ENCODE peak calls at places on chromosome 9, in four cellular contexts. Q is H1, K is GM12878, P is HepG2. B is an unnamed sample.

GRCh38 chr9:90368241-90368640 is 274.4 kb downstream of the DIRAS2 start:
- DNase-seq in Q (no peak), K (no peak), P (no peak), B (no peak)

GRCh38 chr9:75876999-75877647 is 13.3 kb upstream of the PCSK5 start:
- DNase-seq in Q (no peak), K (no peak), P (no peak), B (no peak)

GRCh38 chr9:121991305-121991661 is 101.8 kb downstream of the TTLL11 start:
- DNase-seq in Q (no peak), K (no peak), P (no peak), B (no peak)

GRCh38 chr9:75979362-75979761 is 88.9 kb downstream of the PCSK5 start:
- DNase-seq in Q (no peak), K (no peak), P (peak), B (no peak)

GRCh38 chr9:94717656-94718225 is 8.8 kb upstream of the AOPEP start:
- DNase-seq in Q (no peak), K (no peak), P (no peak), B (no peak)

GRCh38 chr9:137670391-137671195 is 51.8 kb downstream of the EHMT1 start:
- DNase-seq in Q (peak), K (no peak), P (peak), B (peak)

GRCh38 chr9:131423171-131423581 is 29.3 kb downstream of the PRRC2B start:
- DNase-seq in Q (no peak), K (peak), P (no peak), B (no peak)

GRCh38 chr9:89718176-89718575 is 113.4 kb downstream of the GADD45G start:
- DNase-seq in Q (no peak), K (no peak), P (no peak), B (no peak)

GRCh38 chr9:121371495-121371911 is 1.5 kb upstream of the STOM start:
- DNase-seq in Q (no peak), K (no peak), P (peak), B (no peak)

GRCh38 chr9:85263288-85263687 is 478.5 kb downstream of the AGTPBP1 start:
- DNase-seq in Q (no peak), K (no peak), P (no peak), B (no peak)

GRCh38 chr9:130243015-130243881 is 22.3 kb upstream of the HMCN2 start:
- DNase-seq in Q (peak), K (peak), P (peak), B (peak)

GRCh38 chr9:4994166-4994890 is 9.3 kb downstream of the JAK2 start:
- DNase-seq in Q (no peak), K (no peak), P (no peak), B (no peak)

GRCh38 chr9:120904061-120904998 is 22.3 kb downstream of the TRAF1 start:
- DNase-seq in Q (no peak), K (no peak), P (no peak), B (no peak)

GRCh38 chr9:77997611-77998349 is 33.8 kb downstream of the GNAQ start:
- DNase-seq in Q (no peak), K (no peak), P (no peak), B (no peak)

GRCh38 chr9:125544988-125545651 is 161.9 kb downstream of the MAPKAP1 start:
- DNase-seq in Q (no peak), K (no peak), P (no peak), B (no peak)

GRCh38 chr9:38044706-38045105 is 24.3 kb downstream of the SHB start:
- DNase-seq in Q (no peak), K (no peak), P (no peak), B (no peak)

DNA sequence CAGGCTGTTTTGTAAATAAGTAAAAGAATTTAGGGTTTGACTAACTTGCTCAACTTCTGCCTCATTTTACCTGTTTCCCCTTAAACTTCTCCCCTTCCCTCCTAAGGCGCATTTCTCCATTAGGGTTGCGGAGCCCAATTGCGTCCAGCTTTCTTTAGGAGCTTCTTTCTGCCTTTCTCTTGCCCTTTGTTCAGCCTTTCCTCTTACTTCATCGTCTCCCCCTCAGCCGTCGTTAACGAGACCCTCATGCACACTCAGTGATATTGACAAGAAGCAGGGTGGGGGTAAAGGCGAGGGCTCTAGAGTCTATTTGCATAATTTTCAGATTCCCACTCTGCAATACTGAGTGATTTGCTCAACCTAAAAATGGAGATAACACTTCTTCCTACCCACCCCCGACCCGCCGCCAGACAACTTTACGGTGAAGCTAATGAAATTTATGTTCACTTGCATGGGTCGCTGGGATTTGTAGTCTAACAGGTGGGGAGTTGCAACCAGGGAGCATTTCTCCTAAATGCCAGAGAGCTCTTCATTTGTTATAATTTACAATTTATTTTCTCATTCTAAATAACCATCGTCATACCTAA is 1.3 kb upstream of the TBC1D2 start:
- DNase-seq in Q (no peak), K (no peak), P (no peak), B (peak)
- TF ChIP-seq TAF1 in Q (no peak), K (no peak), P (no peak), B (no peak)

GRCh38 chr9:98357921-98358535 is 102.6 kb upstream of the TBC1D2 start:
- DNase-seq in Q (no peak), K (no peak), P (no peak), B (no peak)
- H3K4me3 ChIP-seq in Q (no peak), K (no peak), P (no peak), B (no peak)

GRCh38 chr9:86765736-86766410 is 181.4 kb downstream of the GAS1 start:
- DNase-seq in Q (no peak), K (no peak), P (no peak), B (no peak)

GRCh38 chr9:86767373-86767772 is 179.9 kb downstream of the GAS1 start:
- DNase-seq in Q (no peak), K (no peak), P (no peak), B (no peak)

GRCh38 chr9:86768020-86768419 is 179.3 kb downstream of the GAS1 start:
- DNase-seq in Q (no peak), K (no peak), P (no peak), B (no peak)

GRCh38 chr9:86768709-86769108 is 178.6 kb downstream of the GAS1 start:
- DNase-seq in Q (no peak), K (no peak), P (no peak), B (no peak)

GRCh38 chr9:86766912-86767311 is 180.4 kb downstream of the GAS1 start:
- DNase-seq in Q (no peak), K (no peak), P (peak), B (no peak)
- TF ChIP-seq BRCA1 in Q (no peak), K (no peak), P (no peak), B (no peak)

GRCh38 chr9:27351438-27351837 is 54.5 kb upstream of the EQTN start:
- DNase-seq in Q (no peak), K (no peak), P (no peak), B (no peak)
- TF ChIP-seq TAF1 in Q (no peak), K (no peak), P (no peak), B (no peak)

GRCh38 chr9:27362447-27363210 is 65.7 kb upstream of the EQTN start:
- DNase-seq in Q (no peak), K (no peak), P (no peak), B (no peak)
- H3K4me3 ChIP-seq in Q (no peak), K (no peak), P (no peak), B (no peak)

DNA sequence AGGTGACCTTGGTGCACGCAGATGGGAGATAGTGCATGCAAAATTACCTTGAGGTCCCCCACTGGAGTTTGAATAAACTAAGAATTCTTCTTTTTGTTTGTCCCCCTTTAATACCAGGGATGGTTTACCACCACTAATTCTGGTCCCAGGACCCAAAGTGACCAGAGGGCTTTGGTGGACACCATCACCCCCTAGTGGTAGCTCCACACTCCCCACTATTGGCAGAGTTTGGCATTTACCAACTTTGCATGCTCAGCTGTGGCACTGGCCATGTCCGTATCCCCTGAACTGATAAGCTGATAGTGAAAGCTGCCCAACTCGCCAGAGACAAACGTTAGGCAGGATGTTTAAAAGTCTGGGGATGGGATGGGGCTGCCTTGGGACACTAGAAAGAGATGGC is 3.3 kb downstream of the ASTN2 start:
- DNase-seq in Q (peak), K (no peak), P (peak), B (peak)
- TF ChIP-seq BRCA1 in Q (no peak), K (no peak), P (no peak), B (no peak)

DNA sequence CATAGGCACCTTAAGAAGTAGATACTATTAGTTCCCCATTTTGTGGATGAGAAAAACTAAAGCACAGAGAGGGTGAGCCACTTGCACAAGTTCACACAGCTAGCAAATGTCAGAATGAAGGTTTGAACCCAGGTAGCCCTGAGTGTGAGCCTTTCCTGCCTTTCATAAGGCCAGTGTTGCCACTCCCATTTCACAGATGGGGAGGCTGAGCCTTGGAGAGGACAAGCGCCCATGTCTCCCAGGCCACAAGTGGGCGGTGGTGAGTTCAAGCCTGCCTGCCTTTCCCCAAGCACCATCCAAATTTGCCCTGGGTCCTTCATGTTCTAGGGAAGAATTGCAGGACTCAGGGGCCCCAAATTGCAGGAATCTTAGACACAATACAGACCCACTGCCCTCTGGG is 50.6 kb downstream of the LHX2 start:
- DNase-seq in Q (no peak), K (no peak), P (no peak), B (peak)
- TF ChIP-seq TAF1 in Q (no peak), K (no peak), P (no peak), B (no peak)

B was measured in K562.